ENCODE peak calls at places on chromosome 19, in four cellular contexts. P is K562, N is WTC11, K is HepG2. T is an unnamed sample.

GRCh38 chr19:40778045-40778864 is at the start of gene RAB4B:
- DNase-seq in N (peak; percentile 100), K (peak; percentile 99), P (peak; percentile 97), T (peak; percentile 100)

GRCh38 chr19:38303517-38304351 is at the start of gene C19orf33:
- DNase-seq in P (no peak), K (no peak), N (peak; percentile 71), T (peak; percentile 98)

GRCh38 chr19:8069116-8069973 is 16.8 kb downstream of the CCL25 start:
- DNase-seq in K (no peak), N (peak; percentile 73), P (peak; percentile 49), T (no peak)

GRCh38 chr19:5621945-5622464 is 571 bp downstream of the SAFB2 start:
- DNase-seq in P (peak; percentile 19), N (no peak), K (no peak), T (no peak)

GRCh38 chr19:6536138-6536671 is 5.4 kb downstream of the TNFSF9 start:
- DNase-seq in N (peak; percentile 61), K (peak; percentile 71), P (peak; percentile 94), T (peak; percentile 70)

GRCh38 chr19:19562665-19563347 is 24.7 kb downstream of the CILP2 start:
- DNase-seq in K (no peak), N (no peak), P (peak; percentile 55), T (no peak)

GRCh38 chr19:30153326-30154210 is 211.5 kb downstream of the URI1 start:
- DNase-seq in K (no peak), P (no peak), N (no peak), T (no peak)

GRCh38 chr19:13318190-13318589 is 168.0 kb downstream of the IER2 start:
- DNase-seq in K (no peak), N (no peak), P (no peak), T (no peak)

GRCh38 chr19:55251296-55252081 is 7.3 kb downstream of the PPP6R1 start:
- DNase-seq in N (no peak), P (no peak), K (no peak), T (no peak)

GRCh38 chr19:13763300-13763699 is 1.0 kb upstream of the MRI1 start:
- DNase-seq in K (no peak), P (no peak), N (no peak), T (no peak)

GRCh38 chr19:58088521-58089052 is 9.4 kb downstream of the ZSCAN18 start:
- DNase-seq in P (no peak), N (no peak), K (no peak), T (no peak)

GRCh38 chr19:52987221-52987620 is 24.5 kb upstream of the ZNF816 start:
- DNase-seq in K (no peak), P (no peak), N (no peak), T (no peak)

GRCh38 chr19:7460562-7460966 is 28.3 kb downstream of the PEX11G start:
- DNase-seq in K (no peak), P (no peak), N (no peak), T (no peak)

GRCh38 chr19:58024661-58025060 is 9.2 kb upstream of the ZSCAN1 start:
- DNase-seq in K (no peak), N (no peak), P (no peak), T (no peak)

GRCh38 chr19:30090963-30091362 is 148.9 kb downstream of the URI1 start:
- DNase-seq in K (no peak), P (no peak), N (no peak), T (no peak)

GRCh38 chr19:6476155-6476895 is 5.3 kb downstream of the DENND1C start:
- DNase-seq in N (peak; percentile 100), P (peak; percentile 84), K (peak; percentile 88), T (peak; percentile 96)

GRCh38 chr19:41480336-41480735 is 37.4 kb downstream of the ERICH4 start:
- DNase-seq in K (no peak), N (no peak), P (peak; percentile 15), T (no peak)

GRCh38 chr19:5434351-5434917 is 20.8 kb upstream of the ZNRF4 start:
- DNase-seq in P (peak; percentile 77), K (no peak), N (no peak), T (no peak)

GRCh38 chr19:41263042-41263849 is 926 bp upstream of the HNRNPUL1 start:
- DNase-seq in K (peak; percentile 35), N (peak; percentile 55), P (peak; percentile 58), T (peak; percentile 70)

GRCh38 chr19:3233116-3233515 is 8.7 kb downstream of the CELF5 start:
- DNase-seq in N (no peak), P (no peak), K (no peak), T (no peak)

GRCh38 chr19:33345163-33345562 is 28.3 kb upstream of the CEBPG start:
- DNase-seq in P (no peak), K (no peak), N (no peak), T (no peak)

GRCh38 chr19:53977991-53978731 is 13.3 kb upstream of the CACNG6 start:
- DNase-seq in K (no peak), P (peak; percentile 54), N (peak; percentile 99), T (peak; percentile 100)

GRCh38 chr19:3062165-3063105 is at the start of gene TLE5:
- DNase-seq in N (no peak), K (peak; percentile 43), P (peak; percentile 85), T (no peak)

GRCh38 chr19:57558525-57558924 is 1.1 kb downstream of the ZNF550 start:
- DNase-seq in N (no peak), P (peak; percentile 25), K (peak; percentile 18), T (no peak)

GRCh38 chr19:2164020-2164988 is 571 bp downstream of the DOT1L start:
- DNase-seq in K (no peak), P (no peak), N (no peak), T (no peak)

GRCh38 chr19:15640294-15640903 is at the start of gene CYP4F3:
- DNase-seq in N (no peak), K (peak; percentile 81), P (peak; percentile 88), T (peak; percentile 72)

GRCh38 chr19:16042533-16043085 is 33.7 kb upstream of the TPM4 start:
- DNase-seq in K (no peak), N (no peak), P (no peak), T (no peak)

GRCh38 chr19:58387338-58388174 is 487 bp downstream of the RPS5 start:
- DNase-seq in P (no peak), N (no peak), K (no peak), T (no peak)

GRCh38 chr19:43504426-43505185 is at the start of gene PHLDB3:
- DNase-seq in N (peak; percentile 44), P (no peak), K (peak; percentile 38), T (no peak)

GRCh38 chr19:18309525-18310064 is 13.3 kb downstream of the LSM4 start:
- DNase-seq in N (no peak), P (no peak), K (no peak), T (no peak)

DNA sequence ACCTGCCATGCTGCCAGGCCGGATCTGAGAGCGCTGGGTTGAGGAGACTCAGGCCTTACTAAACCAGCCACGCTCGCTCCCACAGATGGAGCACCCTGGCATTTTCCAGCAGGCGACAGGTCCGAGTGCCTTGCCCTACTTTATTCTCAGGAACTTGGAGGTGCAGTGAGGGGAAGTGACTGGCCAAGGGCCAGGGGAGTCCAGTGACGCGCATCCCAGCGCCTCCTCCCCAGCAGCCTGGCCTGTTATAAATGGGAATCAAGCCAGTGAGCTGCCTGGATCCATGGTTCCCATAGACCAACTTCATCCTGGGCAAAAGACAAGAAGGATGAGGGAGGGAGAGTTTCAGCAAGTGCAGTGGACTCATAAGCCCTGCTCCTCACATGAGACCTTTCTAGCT is 35.5 kb downstream of the TMED1 start:
- DNase-seq in P (no peak), K (no peak), N (no peak), T (no peak)
- TF ChIP-seq HMGXB4 in P (no peak), K (no peak), N (no peak), T (no peak)

DNA sequence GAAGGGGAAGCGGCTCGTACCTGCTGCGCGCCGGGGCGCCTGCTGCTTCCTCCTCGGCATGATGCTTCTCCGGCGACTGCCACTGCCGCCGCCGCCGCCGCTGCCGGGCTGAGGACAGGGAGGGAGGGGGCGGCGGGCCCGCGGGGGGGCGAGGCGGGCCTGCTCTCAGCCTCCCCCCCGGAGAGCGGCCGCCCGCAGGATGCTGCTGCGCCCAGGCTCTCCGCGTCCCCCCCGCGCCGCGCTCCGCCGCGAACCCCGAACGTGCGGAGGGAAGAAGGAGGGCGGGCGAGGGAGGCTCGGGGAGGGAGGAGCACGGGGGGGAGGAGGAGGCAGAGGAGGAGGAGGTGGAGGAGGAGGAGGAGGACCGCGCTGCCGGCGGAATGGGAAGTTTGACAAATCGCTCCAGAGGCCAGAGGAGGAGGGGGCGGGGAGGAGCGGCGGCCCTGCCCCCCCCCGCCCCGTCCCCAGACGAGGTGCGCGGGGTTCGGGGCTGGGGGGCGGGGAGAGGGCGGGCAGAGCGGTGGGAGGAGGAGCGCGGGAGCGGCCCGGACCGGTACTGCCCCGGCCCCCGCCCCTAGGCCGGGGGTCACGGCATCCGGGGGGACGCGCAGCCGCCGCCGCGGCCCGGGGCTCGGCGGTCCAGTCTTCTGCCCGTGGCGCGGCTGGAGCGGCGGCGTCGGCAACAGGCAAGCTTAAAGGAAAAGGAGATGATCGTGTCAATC is at the start of gene TSHZ3:
- DNase-seq in N (peak; percentile 82), P (peak; percentile 14), K (no peak), T (peak; percentile 43)
- TF ChIP-seq HMGXB4 in N (no peak), P (no peak), K (no peak), T (no peak)

DNA sequence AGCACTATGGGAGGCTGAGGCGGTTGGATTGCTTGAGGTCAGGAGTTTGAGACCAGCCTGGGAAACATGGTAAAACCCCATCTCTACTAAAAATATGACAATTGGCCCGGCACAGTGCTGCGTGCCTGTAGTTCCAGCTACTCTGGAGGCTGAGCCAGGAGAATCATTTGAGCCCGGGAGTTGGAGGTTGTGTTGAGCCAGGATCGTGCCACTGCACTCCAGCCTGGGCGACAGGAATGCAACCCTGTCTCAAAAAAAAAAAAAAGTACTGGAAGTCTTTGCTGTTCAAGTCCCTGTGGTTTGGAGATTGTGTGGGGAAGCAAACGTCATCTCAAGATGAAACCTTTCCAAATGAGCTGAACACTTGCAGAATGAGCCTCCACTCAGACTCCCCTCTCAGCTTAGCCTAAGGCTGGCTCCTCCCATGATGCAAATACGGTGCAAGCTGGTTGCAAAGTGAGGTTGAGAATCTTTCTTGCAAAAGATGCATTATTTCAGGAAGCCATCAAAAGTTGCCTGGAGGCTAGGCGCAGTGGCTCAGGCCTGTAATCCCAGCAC is 46.2 kb downstream of the MYO9B start:
- DNase-seq in P (no peak), K (no peak), N (no peak), T (no peak)
- TF ChIP-seq HMGXB4 in P (no peak), K (no peak), N (no peak), T (no peak)

DNA sequence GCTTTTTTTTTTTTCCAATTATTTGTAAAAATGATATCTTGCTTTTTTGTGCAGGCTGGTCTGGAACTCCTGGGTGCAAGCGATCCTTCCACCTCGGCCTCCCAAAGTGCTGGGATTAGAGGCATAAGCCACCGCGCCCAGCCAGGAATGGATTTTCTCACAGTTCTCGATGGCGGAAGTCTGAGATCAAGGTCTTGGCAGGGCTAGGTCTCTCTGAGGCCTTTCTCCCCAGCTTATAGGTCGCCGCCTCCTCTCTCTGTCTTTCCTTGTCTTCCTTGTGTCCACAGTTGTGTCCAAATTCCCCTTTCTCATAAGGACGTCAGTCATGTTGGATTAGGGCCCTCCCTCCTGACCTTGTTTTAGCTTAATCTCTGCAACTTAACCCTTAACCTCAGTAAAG is 200.5 kb downstream of the UQCRFS1 start:
- DNase-seq in P (no peak), K (no peak), N (no peak), T (no peak)
- TF ChIP-seq HMGXB4 in P (no peak), K (no peak), N (no peak), T (no peak)

DNA sequence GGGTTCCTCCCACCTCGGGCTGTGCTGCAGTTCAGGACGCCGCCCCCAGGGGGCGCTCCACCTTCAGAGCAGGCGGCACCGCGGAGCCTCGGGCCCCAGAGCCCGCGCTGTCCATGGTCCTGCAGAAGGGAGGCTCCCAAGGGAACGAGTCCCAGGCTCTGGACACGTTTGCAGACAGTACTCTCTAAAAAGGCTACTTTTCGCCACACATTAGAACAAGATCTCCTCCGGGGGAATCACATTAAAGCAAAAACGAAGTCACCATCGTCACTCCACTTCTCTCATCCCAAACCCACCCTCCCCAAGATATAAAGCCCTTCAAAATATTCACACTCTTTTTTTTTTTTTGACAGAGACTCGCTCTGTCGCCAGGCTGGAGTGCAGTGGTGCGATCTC is 4.6 kb upstream of the SIGLEC10 start:
- DNase-seq in P (peak; percentile 90), K (peak; percentile 67), N (peak; percentile 97), T (peak; percentile 80)
- TF ChIP-seq HMGXB4 in P (peak; percentile 98), K (peak; percentile 92), N (peak; percentile 80), T (no peak)